ENCODE peak calls at places on chromosomes 1 and 21, in five cellular contexts. K is NCI-H1092, S is progenitor cell of endocrine pancreas, M is ureter, G is tibial nerve. T is an unnamed sample.

GRCh38 chr1:84774674-84775548 is 84.7 kb upstream of the SSX2IP start:
- DNase-seq in S (no peak), K (no peak), G (no peak), M (no peak), T (no peak)

GRCh38 chr21:25859264-25859931 is 124.6 kb downstream of the GABPA start:
- DNase-seq in S (no peak), G (no peak), K (no peak), M (no peak), T (no peak)

GRCh38 chr1:95084317-95085176 is 11.8 kb upstream of the ALG14 start:
- DNase-seq in S (no peak), K (no peak), M (no peak), G (peak), T (no peak)

GRCh38 chr1:38013027-38013588 is 574 bp downstream of the UTP11 start:
- DNase-seq in M (no peak), K (no peak), S (no peak), G (no peak), T (no peak)

GRCh38 chr1:7300893-7301292 is 470.2 kb upstream of the VAMP3 start:
- DNase-seq in S (no peak), K (no peak), M (no peak), G (no peak), T (no peak)

GRCh38 chr1:17596651-17597509 is 57.4 kb downstream of the ARHGEF10L start:
- DNase-seq in M (no peak), K (peak), S (no peak), G (no peak), T (no peak)

GRCh38 chr1:117605164-117605810 is 561 bp upstream of the TENT5C start:
- DNase-seq in S (no peak), G (peak), M (no peak), K (no peak), T (no peak)

GRCh38 chr1:118902299-118903270 is 85.6 kb downstream of the TBX15 start:
- DNase-seq in S (no peak), K (no peak), G (no peak), M (no peak), T (no peak)